ENCODE peak calls at places on chromosomes 5 and 9, in eight cellular contexts. N is CD8-positive, alpha-beta memory T cell; P is HFFc6; K is T-helper 17 cell; Z is HTR-8/SVneo; U is iris pigment epithelial cell; F is Right ventricle myocardium superior; D is GM04503. S is an unnamed sample.
A peak's percentile ranks its signal among the peaks of the same experiment; 100 is the strongest.

GRCh38 chr5:135126688-135127603 is 92.9 kb upstream of the PITX1 start:
- DNase-seq in P (no peak), F (no peak), N (no peak), D (no peak), U (no peak), K (no peak), Z (no peak), S (no peak)

GRCh38 chr5:55577353-55578060 is 42.7 kb upstream of the PLPP1 start:
- DNase-seq in K (no peak), N (no peak), F (peak; percentile 73), D (no peak), P (no peak), Z (no peak), U (peak; percentile 23), S (peak; percentile 72)

GRCh38 chr9:136019041-136019680 is 58.0 kb upstream of the UBAC1 start:
- DNase-seq in U (no peak), Z (no peak), D (no peak), F (no peak), P (no peak), N (no peak), K (no peak), S (no peak)

GRCh38 chr5:72465601-72466563 is 41.3 kb downstream of the ZNF366 start:
- DNase-seq in U (peak; percentile 84), P (no peak), K (no peak), D (no peak), F (no peak), N (no peak), Z (no peak), S (peak; percentile 82)

GRCh38 chr9:114289571-114290481 is 33.1 kb upstream of the ORM1 start:
- DNase-seq in U (no peak), Z (no peak), F (no peak), D (no peak), N (no peak), K (no peak), P (no peak), S (no peak)

GRCh38 chr9:99118782-99119466 is 14.0 kb downstream of the TGFBR1 start:
- DNase-seq in F (no peak), D (no peak), Z (no peak), U (no peak), P (no peak), K (peak; percentile 28), N (no peak), S (no peak)

GRCh38 chr9:24899463-24899862 is 353.8 kb upstream of the IZUMO3 start:
- DNase-seq in F (no peak), N (no peak), K (no peak), D (no peak), U (no peak), P (no peak), Z (no peak), S (no peak)

GRCh38 chr9:115850548-115851304 is 302.9 kb upstream of the PAPPA start:
- DNase-seq in F (no peak), U (peak; percentile 89), Z (no peak), D (peak; percentile 53), P (peak; percentile 46), N (no peak), K (no peak), S (peak; percentile 82)

GRCh38 chr5:106680330-106680729 is 990.4 kb downstream of the EFNA5 start:
- DNase-seq in K (no peak), U (peak; percentile 7), F (no peak), D (no peak), N (no peak), P (no peak), Z (no peak), S (peak; percentile 27)

GRCh38 chr9:90919883-90920282 is 118.3 kb downstream of the SYK start:
- DNase-seq in P (no peak), D (no peak), N (no peak), K (no peak), U (no peak), F (peak; percentile 77), Z (no peak), S (no peak)

GRCh38 chr5:76789991-76790571 is 28.7 kb upstream of the F2RL1 start:
- DNase-seq in K (no peak), N (no peak), U (peak; percentile 63), D (no peak), Z (no peak), F (peak; percentile 45), P (no peak), S (no peak)

GRCh38 chr5:175750476-175751080 is 92.7 kb downstream of the HRH2 start:
- DNase-seq in K (no peak), F (no peak), D (no peak), Z (no peak), P (no peak), U (no peak), N (no peak), S (no peak)

GRCh38 chr5:118326496-118327045 is 661.8 kb downstream of the DTWD2 start:
- DNase-seq in P (no peak), U (peak; percentile 2), D (no peak), K (no peak), F (no peak), Z (peak; percentile 41), N (no peak), S (peak; percentile 51)

GRCh38 chr5:136311999-136312398 is 53.3 kb downstream of the TRPC7 start:
- DNase-seq in Z (no peak), N (no peak), D (no peak), F (no peak), K (no peak), P (no peak), U (no peak), S (no peak)

GRCh38 chr9:35907732-35908483 is 1.4 kb upstream of the SPAAR start:
- DNase-seq in K (no peak), N (no peak), Z (peak; percentile 74), F (peak; percentile 83), D (peak; percentile 68), P (peak; percentile 84), U (peak; percentile 59), S (peak; percentile 94)

GRCh38 chr9:120235081-120235480 is 344.9 kb downstream of the CDK5RAP2 start:
- DNase-seq in D (no peak), Z (no peak), K (no peak), F (no peak), N (no peak), U (no peak), P (no peak), S (no peak)

S was measured in fibroblast of lung.